ENCODE peak calls at places on chromosomes 7 and 10, in nine cellular contexts. One of them, this sample, is unnamed.

GRCh38 chr10:2122431-2123124 is 385.3 kb upstream of the ADARB2 start:
- DNase-seq in aorta: no peak
- DNase-seq in stimulated activated CD4-positive, alpha-beta T cell treated with anti-CD3 and anti-CD28 coated beads, Interleukin-4, amount 100 ng/mL, for 24 hours: no peak
- DNase-seq in GM12864: no peak
- DNase-seq in tibial nerve: no peak
- DNase-seq in stimulated activated CD8-positive, alpha-beta memory T cell treated with anti-CD3 and anti-CD28 coated beads, Interleukin-7, amount 100 ng/mL, for 1 hour: no peak
- DNase-seq in heart left ventricle: no peak
- DNase-seq in cardiac muscle cell: no peak
- DNase-seq in G401: no peak
- DNase-seq in this sample: no peak

GRCh38 chr7:155230169-155230593 is 67.5 kb upstream of the INSIG1 start:
- DNase-seq in aorta: no peak
- DNase-seq in stimulated activated CD4-positive, alpha-beta T cell treated with anti-CD3 and anti-CD28 coated beads, Interleukin-4, amount 100 ng/mL, for 24 hours: no peak
- DNase-seq in GM12864: no peak
- DNase-seq in tibial nerve: no peak
- DNase-seq in stimulated activated CD8-positive, alpha-beta memory T cell treated with anti-CD3 and anti-CD28 coated beads, Interleukin-7, amount 100 ng/mL, for 1 hour: no peak
- DNase-seq in heart left ventricle: no peak
- DNase-seq in cardiac muscle cell: peak
- DNase-seq in G401: no peak
- DNase-seq in this sample: no peak

GRCh38 chr10:50395279-50395678 is 144.0 kb upstream of the ASAH2 start:
- DNase-seq in aorta: no peak
- DNase-seq in stimulated activated CD4-positive, alpha-beta T cell treated with anti-CD3 and anti-CD28 coated beads, Interleukin-4, amount 100 ng/mL, for 24 hours: no peak
- DNase-seq in GM12864: no peak
- DNase-seq in tibial nerve: no peak
- DNase-seq in stimulated activated CD8-positive, alpha-beta memory T cell treated with anti-CD3 and anti-CD28 coated beads, Interleukin-7, amount 100 ng/mL, for 1 hour: no peak
- DNase-seq in heart left ventricle: no peak
- DNase-seq in cardiac muscle cell: peak
- DNase-seq in G401: no peak
- DNase-seq in this sample: no peak

GRCh38 chr7:155799514-155799913 is 12.7 kb downstream of the SHH start:
- DNase-seq in aorta: no peak
- DNase-seq in stimulated activated CD4-positive, alpha-beta T cell treated with anti-CD3 and anti-CD28 coated beads, Interleukin-4, amount 100 ng/mL, for 24 hours: no peak
- DNase-seq in GM12864: no peak
- DNase-seq in tibial nerve: no peak
- DNase-seq in stimulated activated CD8-positive, alpha-beta memory T cell treated with anti-CD3 and anti-CD28 coated beads, Interleukin-7, amount 100 ng/mL, for 1 hour: no peak
- DNase-seq in heart left ventricle: peak
- DNase-seq in cardiac muscle cell: peak
- DNase-seq in G401: peak
- DNase-seq in this sample: no peak

GRCh38 chr10:91805110-91805825 is 7.0 kb downstream of the TNKS2 start:
- DNase-seq in aorta: no peak
- DNase-seq in stimulated activated CD4-positive, alpha-beta T cell treated with anti-CD3 and anti-CD28 coated beads, Interleukin-4, amount 100 ng/mL, for 24 hours: no peak
- DNase-seq in GM12864: no peak
- DNase-seq in tibial nerve: no peak
- DNase-seq in stimulated activated CD8-positive, alpha-beta memory T cell treated with anti-CD3 and anti-CD28 coated beads, Interleukin-7, amount 100 ng/mL, for 1 hour: no peak
- DNase-seq in heart left ventricle: no peak
- DNase-seq in cardiac muscle cell: no peak
- DNase-seq in G401: no peak
- DNase-seq in this sample: no peak

GRCh38 chr10:119658274-119658673 is 7.1 kb downstream of the BAG3 start:
- DNase-seq in aorta: peak
- DNase-seq in stimulated activated CD4-positive, alpha-beta T cell treated with anti-CD3 and anti-CD28 coated beads, Interleukin-4, amount 100 ng/mL, for 24 hours: peak
- DNase-seq in GM12864: no peak
- DNase-seq in tibial nerve: peak
- DNase-seq in stimulated activated CD8-positive, alpha-beta memory T cell treated with anti-CD3 and anti-CD28 coated beads, Interleukin-7, amount 100 ng/mL, for 1 hour: no peak
- DNase-seq in heart left ventricle: peak
- DNase-seq in cardiac muscle cell: peak
- DNase-seq in G401: peak
- DNase-seq in this sample: peak

GRCh38 chr7:134297489-134297888 is 19.2 kb downstream of the SLC35B4 start:
- DNase-seq in aorta: no peak
- DNase-seq in stimulated activated CD4-positive, alpha-beta T cell treated with anti-CD3 and anti-CD28 coated beads, Interleukin-4, amount 100 ng/mL, for 24 hours: no peak
- DNase-seq in GM12864: no peak
- DNase-seq in tibial nerve: no peak
- DNase-seq in stimulated activated CD8-positive, alpha-beta memory T cell treated with anti-CD3 and anti-CD28 coated beads, Interleukin-7, amount 100 ng/mL, for 1 hour: no peak
- DNase-seq in heart left ventricle: no peak
- DNase-seq in cardiac muscle cell: no peak
- DNase-seq in G401: no peak
- DNase-seq in this sample: no peak

GRCh38 chr7:99837649-99838361 is 10.0 kb downstream of the CYP3A43 start:
- DNase-seq in aorta: no peak
- DNase-seq in stimulated activated CD4-positive, alpha-beta T cell treated with anti-CD3 and anti-CD28 coated beads, Interleukin-4, amount 100 ng/mL, for 24 hours: no peak
- DNase-seq in GM12864: peak
- DNase-seq in tibial nerve: no peak
- DNase-seq in stimulated activated CD8-positive, alpha-beta memory T cell treated with anti-CD3 and anti-CD28 coated beads, Interleukin-7, amount 100 ng/mL, for 1 hour: no peak
- DNase-seq in heart left ventricle: no peak
- DNase-seq in cardiac muscle cell: peak
- DNase-seq in G401: no peak
- DNase-seq in this sample: no peak

GRCh38 chr7:131007439-131008330 is 273.7 kb upstream of the KLF14 start:
- DNase-seq in aorta: peak
- DNase-seq in stimulated activated CD4-positive, alpha-beta T cell treated with anti-CD3 and anti-CD28 coated beads, Interleukin-4, amount 100 ng/mL, for 24 hours: peak
- DNase-seq in GM12864: no peak
- DNase-seq in tibial nerve: no peak
- DNase-seq in stimulated activated CD8-positive, alpha-beta memory T cell treated with anti-CD3 and anti-CD28 coated beads, Interleukin-7, amount 100 ng/mL, for 1 hour: no peak
- DNase-seq in heart left ventricle: no peak
- DNase-seq in cardiac muscle cell: peak
- DNase-seq in G401: peak
- DNase-seq in this sample: peak

GRCh38 chr7:84948632-84949031 is 238.2 kb downstream of the SEMA3D start:
- DNase-seq in aorta: no peak
- DNase-seq in stimulated activated CD4-positive, alpha-beta T cell treated with anti-CD3 and anti-CD28 coated beads, Interleukin-4, amount 100 ng/mL, for 24 hours: no peak
- DNase-seq in GM12864: no peak
- DNase-seq in tibial nerve: no peak
- DNase-seq in stimulated activated CD8-positive, alpha-beta memory T cell treated with anti-CD3 and anti-CD28 coated beads, Interleukin-7, amount 100 ng/mL, for 1 hour: no peak
- DNase-seq in heart left ventricle: no peak
- DNase-seq in cardiac muscle cell: peak
- DNase-seq in G401: no peak
- DNase-seq in this sample: no peak

GRCh38 chr10:102467318-102467717 is 16.0 kb upstream of the C10orf95 start:
- DNase-seq in aorta: no peak
- DNase-seq in stimulated activated CD4-positive, alpha-beta T cell treated with anti-CD3 and anti-CD28 coated beads, Interleukin-4, amount 100 ng/mL, for 24 hours: no peak
- DNase-seq in GM12864: no peak
- DNase-seq in tibial nerve: no peak
- DNase-seq in stimulated activated CD8-positive, alpha-beta memory T cell treated with anti-CD3 and anti-CD28 coated beads, Interleukin-7, amount 100 ng/mL, for 1 hour: no peak
- DNase-seq in heart left ventricle: no peak
- DNase-seq in cardiac muscle cell: no peak
- DNase-seq in G401: no peak
- DNase-seq in this sample: no peak

GRCh38 chr7:52168085-52168484 is 851.5 kb upstream of the COBL start:
- DNase-seq in aorta: no peak
- DNase-seq in stimulated activated CD4-positive, alpha-beta T cell treated with anti-CD3 and anti-CD28 coated beads, Interleukin-4, amount 100 ng/mL, for 24 hours: no peak
- DNase-seq in GM12864: no peak
- DNase-seq in tibial nerve: no peak
- DNase-seq in stimulated activated CD8-positive, alpha-beta memory T cell treated with anti-CD3 and anti-CD28 coated beads, Interleukin-7, amount 100 ng/mL, for 1 hour: no peak
- DNase-seq in heart left ventricle: no peak
- DNase-seq in cardiac muscle cell: no peak
- DNase-seq in G401: no peak
- DNase-seq in this sample: no peak

GRCh38 chr7:43004076-43004475 is 71.9 kb downstream of the MRPL32 start:
- DNase-seq in aorta: no peak
- DNase-seq in stimulated activated CD4-positive, alpha-beta T cell treated with anti-CD3 and anti-CD28 coated beads, Interleukin-4, amount 100 ng/mL, for 24 hours: no peak
- DNase-seq in GM12864: peak
- DNase-seq in tibial nerve: no peak
- DNase-seq in stimulated activated CD8-positive, alpha-beta memory T cell treated with anti-CD3 and anti-CD28 coated beads, Interleukin-7, amount 100 ng/mL, for 1 hour: no peak
- DNase-seq in heart left ventricle: no peak
- DNase-seq in cardiac muscle cell: peak
- DNase-seq in G401: no peak
- DNase-seq in this sample: no peak